ENCODE peak calls at places on chromosomes 5 and 9, in nine cellular contexts. T, C, D, N, V, P, F, Y and M are unnamed samples.
A peak's percentile ranks its signal among the peaks of the same experiment; 100 is the strongest.

GRCh38 chr9:36164361-36164760 is 4.8 kb upstream of the CCIN start:
- DNase-seq in T (no peak), C (no peak), D (no peak), N (no peak), V (no peak), P (no peak), F (no peak), Y (no peak), M (peak; percentile 63)

GRCh38 chr9:115004535-115004934 is 74.1 kb upstream of the TNFSF8 start:
- DNase-seq in T (no peak), C (no peak), D (no peak), N (peak; percentile 62), V (peak; percentile 36), P (no peak), F (no peak), Y (no peak), M (no peak)

GRCh38 chr9:116452634-116453033 is 234.5 kb upstream of the TRIM32 start:
- DNase-seq in T (no peak), C (no peak), D (no peak), N (no peak), V (peak; percentile 69), P (no peak), F (no peak), Y (no peak), M (no peak)

GRCh38 chr9:133835273-133835901 is 97.2 kb upstream of the SARDH start:
- DNase-seq in T (no peak), C (no peak), D (no peak), N (peak; percentile 22), V (no peak), P (no peak), F (no peak), Y (no peak), M (no peak)

GRCh38 chr5:1801061-1801953 is at the start of gene NDUFS6:
- DNase-seq in T (no peak), C (peak; percentile 80), D (peak; percentile 74), N (peak; percentile 42), V (peak; percentile 66), P (peak; percentile 86), F (peak; percentile 38), Y (peak; percentile 75), M (no peak)

GRCh38 chr5:141172381-141173204 is at the start of gene PCDHB7:
- DNase-seq in T (peak; percentile 56), C (no peak), D (no peak), N (peak; percentile 24), V (peak; percentile 20), P (no peak), F (no peak), Y (peak; percentile 34), M (no peak)

GRCh38 chr5:3600106-3600997 is 4.7 kb downstream of the IRX1 start:
- DNase-seq in T (no peak), C (no peak), D (no peak), N (peak; percentile 51), V (no peak), P (no peak), F (no peak), Y (no peak), M (no peak)

GRCh38 chr5:9483251-9483650 is 62.6 kb downstream of the SEMA5A start:
- DNase-seq in T (peak; percentile 19), C (no peak), D (no peak), N (no peak), V (no peak), P (no peak), F (no peak), Y (no peak), M (no peak)

GRCh38 chr5:89929834-89930233 is 479.7 kb downstream of the CETN3 start:
- DNase-seq in T (no peak), C (no peak), D (no peak), N (no peak), V (peak; percentile 19), P (no peak), F (no peak), Y (no peak), M (no peak)

GRCh38 chr5:90637731-90638130 is 79.1 kb downstream of the ADGRV1 start:
- DNase-seq in T (no peak), C (no peak), D (no peak), N (no peak), V (no peak), P (no peak), F (no peak), Y (no peak), M (no peak)

GRCh38 chr5:142694092-142694856 is 8.4 kb upstream of the FGF1 start:
- DNase-seq in T (no peak), C (no peak), D (no peak), N (no peak), V (no peak), P (no peak), F (no peak), Y (no peak), M (no peak)
- TF ChIP-seq CTCF in T (peak; percentile 59), C (no peak), D (no peak), N (peak; percentile 10), V (no peak), P (no peak), F (no peak), Y (no peak), M (peak; percentile 28)

GRCh38 chr5:57097526-57097925 is 76.3 kb upstream of the GPBP1 start:
- DNase-seq in T (no peak), C (no peak), D (no peak), N (no peak), V (no peak), P (no peak), F (no peak), Y (no peak), M (no peak)

GRCh38 chr5:57094753-57095683 is 78.8 kb upstream of the GPBP1 start:
- DNase-seq in T (peak; percentile 8), C (peak; percentile 16), D (no peak), N (peak; percentile 41), V (peak; percentile 7), P (no peak), F (no peak), Y (no peak), M (no peak)
- TF ChIP-seq CTCF in T (peak; percentile 58), C (peak; percentile 24), D (no peak), N (peak; percentile 27), V (peak; percentile 18), P (no peak), F (no peak), Y (no peak), M (peak; percentile 16)

GRCh38 chr5:123718238-123718637 is 206.3 kb downstream of the CSNK1G3 start:
- DNase-seq in T (no peak), C (no peak), D (no peak), N (no peak), V (no peak), P (no peak), F (no peak), Y (no peak), M (no peak)

GRCh38 chr5:123720339-123720738 is 208.4 kb downstream of the CSNK1G3 start:
- DNase-seq in T (no peak), C (no peak), D (no peak), N (no peak), V (no peak), P (no peak), F (no peak), Y (no peak), M (no peak)

GRCh38 chr5:123720955-123721354 is 209.0 kb downstream of the CSNK1G3 start:
- DNase-seq in T (no peak), C (no peak), D (no peak), N (no peak), V (peak; percentile 16), P (no peak), F (no peak), Y (no peak), M (no peak)

GRCh38 chr5:123719004-123719403 is 207.0 kb downstream of the CSNK1G3 start:
- DNase-seq in T (peak; percentile 28), C (no peak), D (no peak), N (no peak), V (peak; percentile 61), P (no peak), F (no peak), Y (no peak), M (no peak)

DNA sequence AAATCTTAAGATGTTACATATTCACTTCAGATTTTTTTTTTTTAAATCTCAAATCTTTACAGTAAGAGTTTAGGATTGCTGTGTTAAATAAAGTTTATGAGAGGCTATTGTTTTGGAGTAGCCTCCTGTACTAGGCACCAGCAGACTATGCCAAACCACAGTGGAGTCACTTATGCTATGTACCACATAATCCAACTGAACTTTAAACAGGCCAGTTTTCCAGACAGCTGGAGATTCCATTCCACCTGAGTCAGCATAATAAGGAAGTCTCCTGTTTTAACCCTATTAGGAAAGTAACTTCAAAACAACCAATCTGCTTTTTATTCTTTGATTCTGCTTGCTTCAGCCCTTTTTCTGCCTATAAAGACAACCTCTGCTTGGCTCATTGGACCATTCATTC is 205.2 kb downstream of the CSNK1G3 start:
- DNase-seq in T (peak; percentile 36), C (no peak), D (no peak), N (no peak), V (peak; percentile 79), P (no peak), F (no peak), Y (no peak), M (no peak)
- TF ChIP-seq CTCF in T (no peak), C (no peak), D (no peak), N (no peak), V (no peak), P (no peak), F (no peak), Y (no peak), M (no peak)

GRCh38 chr5:142770650-142771609 is 753 bp downstream of the ARHGAP26 start:
- DNase-seq in T (peak; percentile 24), C (peak; percentile 58), D (peak; percentile 49), N (peak; percentile 67), V (peak; percentile 27), P (peak; percentile 82), F (peak; percentile 26), Y (peak; percentile 51), M (peak; percentile 89)
- TF ChIP-seq CTCF in T (peak; percentile 33), C (no peak), D (no peak), N (no peak), V (no peak), P (no peak), F (no peak), Y (no peak), M (peak; percentile 43)

DNA sequence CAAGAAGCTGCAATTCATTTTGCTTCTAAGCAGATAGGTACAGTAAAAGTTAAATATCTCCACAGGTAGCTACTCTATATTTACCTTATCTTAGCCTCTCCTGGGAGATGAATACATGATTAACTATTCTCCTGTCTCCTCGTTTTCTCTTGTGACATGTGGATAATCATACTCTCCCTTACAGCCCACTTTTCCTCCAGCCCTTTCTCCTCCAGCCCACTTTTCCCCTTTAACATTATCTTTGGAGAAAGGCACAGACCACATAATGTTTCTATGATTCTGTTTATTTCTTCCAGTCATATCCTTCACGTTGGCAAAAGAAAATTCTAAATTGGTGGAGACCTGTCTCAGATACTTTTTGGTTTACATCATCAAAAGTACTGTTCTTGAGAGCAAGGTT is 84.0 kb downstream of the OSMR start:
- DNase-seq in T (no peak), C (no peak), D (no peak), N (no peak), V (no peak), P (no peak), F (no peak), Y (no peak), M (no peak)
- TF ChIP-seq CTCF in T (no peak), C (no peak), D (no peak), N (no peak), V (no peak), P (no peak), F (no peak), Y (no peak), M (no peak)